ENCODE peak calls at places on chromosomes 3 and 15, in four cellular contexts. D is mesenteric fat pad, B is Calu3, I is WTC11. L is an unnamed sample.

GRCh38 chr3:134054881-134055280 is 25.2 kb upstream of the SLCO2A1 start:
- DNase-seq in D (peak), B (no peak), I (no peak), L (no peak)

GRCh38 chr3:42042747-42043115 is 48.4 kb upstream of the TRAK1 start:
- DNase-seq in D (no peak), B (no peak), I (no peak), L (no peak)

GRCh38 chr3:9295007-9295406 is 45.6 kb upstream of the SRGAP3 start:
- DNase-seq in D (no peak), B (no peak), I (no peak), L (no peak)

GRCh38 chr3:46881819-46882376 is 4.4 kb downstream of the PTH1R start:
- DNase-seq in D (no peak), B (no peak), I (peak), L (no peak)

GRCh38 chr3:137709011-137709601 is 55.0 kb upstream of the SOX14 start:
- DNase-seq in D (no peak), B (peak), I (peak), L (no peak)

GRCh38 chr15:87623832-87624231 is 632.7 kb downstream of the NTRK3 start:
- DNase-seq in D (no peak), B (no peak), I (peak), L (no peak)

GRCh38 chr15:46848704-46849103 is 868.6 kb upstream of the SEMA6D start:
- DNase-seq in D (no peak), B (no peak), I (no peak), L (no peak)

GRCh38 chr3:34676431-34676830 is 878.0 kb downstream of the PDCD6IP start:
- DNase-seq in D (no peak), B (no peak), I (no peak), L (no peak)

GRCh38 chr3:9552252-9552999 is 1.2 kb downstream of the LHFPL4 start:
- DNase-seq in D (no peak), B (no peak), I (peak), L (no peak)

GRCh38 chr15:71629147-71629760 is 181.1 kb upstream of the NR2E3 start:
- DNase-seq in D (no peak), B (no peak), I (no peak), L (no peak)

GRCh38 chr15:71746719-71747118 is 63.6 kb upstream of the NR2E3 start:
- DNase-seq in D (no peak), B (no peak), I (no peak), L (no peak)

GRCh38 chr15:28956491-28956890 is 70.7 kb downstream of the APBA2 start:
- DNase-seq in D (peak), B (no peak), I (no peak), L (no peak)

GRCh38 chr3:15656342-15656741 is 54.8 kb downstream of the BTD start:
- DNase-seq in D (no peak), B (no peak), I (no peak), L (no peak)

GRCh38 chr15:89371145-89372044 is 36.8 kb upstream of the POLG start:
- DNase-seq in D (no peak), B (no peak), I (peak), L (no peak)

GRCh38 chr15:57703387-57703786 is 3.1 kb upstream of the POLR2M start:
- DNase-seq in D (no peak), B (no peak), I (no peak), L (no peak)

GRCh38 chr3:10702961-10703740 is 112.9 kb upstream of the SLC6A11 start:
- DNase-seq in D (no peak), B (peak), I (peak), L (no peak)

L was measured in ascending aorta.